ENCODE peak calls at places on chromosomes 7 and 10, in eight cellular contexts. Z, D, T, U, G, W, F and L are unnamed samples.
A peak's percentile ranks its signal among the peaks of the same experiment; 100 is the strongest.

GRCh38 chr7:150945853-150946825 is 32.0 kb downstream of the KCNH2 start:
- DNase-seq in Z (no peak), D (peak; percentile 48), T (no peak), U (no peak), G (no peak), W (no peak), F (no peak), L (peak; percentile 5)

GRCh38 chr7:50304158-50304910 is at the start of gene IKZF1:
- DNase-seq in Z (peak; percentile 37), D (no peak), T (peak; percentile 80), U (no peak), G (no peak), W (peak; percentile 28), F (no peak), L (no peak)

GRCh38 chr10:14971867-14972448 is 12.8 kb downstream of the MEIG1 start:
- DNase-seq in Z (no peak), D (no peak), T (peak; percentile 87), U (no peak), G (no peak), W (no peak), F (no peak), L (no peak)

GRCh38 chr7:39605087-39605486 is 18.3 kb upstream of the RALA start:
- DNase-seq in Z (no peak), D (no peak), T (no peak), U (no peak), G (no peak), W (no peak), F (no peak), L (no peak)

GRCh38 chr10:128124813-128125403 is 1.3 kb downstream of the MKI67 start:
- DNase-seq in Z (no peak), D (no peak), T (no peak), U (no peak), G (no peak), W (no peak), F (no peak), L (no peak)

GRCh38 chr7:100247152-100247757 is 27.5 kb downstream of the PVRIG start:
- DNase-seq in Z (no peak), D (no peak), T (peak; percentile 93), U (peak; percentile 74), G (no peak), W (no peak), F (peak; percentile 90), L (peak; percentile 70)

GRCh38 chr10:116826803-116827202 is 22.5 kb upstream of the ENO4 start:
- DNase-seq in Z (no peak), D (no peak), T (peak; percentile 60), U (no peak), G (no peak), W (no peak), F (no peak), L (peak; percentile 74)

GRCh38 chr7:157630301-157630853 is 293.6 kb downstream of the DNAJB6 start:
- DNase-seq in Z (no peak), D (no peak), T (no peak), U (no peak), G (no peak), W (no peak), F (no peak), L (no peak)

GRCh38 chr7:122988333-122988732 is 7.2 kb downstream of the TAS2R16 start:
- DNase-seq in Z (no peak), D (no peak), T (no peak), U (no peak), G (no peak), W (no peak), F (no peak), L (no peak)

GRCh38 chr10:80356563-80356999 is at the start of the genes DYDC1 and DYDC2:
- DNase-seq in Z (no peak), D (peak; percentile 50), T (peak; percentile 95), U (peak; percentile 10), G (no peak), W (no peak), F (no peak), L (no peak)

GRCh38 chr7:93601363-93601762 is 26.8 kb upstream of the CALCR start:
- DNase-seq in Z (no peak), D (no peak), T (no peak), U (no peak), G (no peak), W (no peak), F (no peak), L (no peak)

GRCh38 chr10:792792-793100 is 103.3 kb upstream of the DIP2C start:
- DNase-seq in Z (no peak), D (no peak), T (no peak), U (peak; percentile 89), G (no peak), W (no peak), F (no peak), L (peak; percentile 25)

GRCh38 chr7:51354897-51355296 is 38.3 kb upstream of the COBL start:
- DNase-seq in Z (no peak), D (no peak), T (peak; percentile 50), U (no peak), G (no peak), W (no peak), F (no peak), L (no peak)

GRCh38 chr10:132942740-132943554 is 577 bp upstream of the CFAP46 start:
- DNase-seq in Z (no peak), D (no peak), T (no peak), U (peak; percentile 22), G (no peak), W (no peak), F (no peak), L (no peak)

GRCh38 chr10:88114368-88114767 is 250.9 kb downstream of the PTEN start:
- DNase-seq in Z (no peak), D (no peak), T (peak; percentile 84), U (peak; percentile 32), G (no peak), W (no peak), F (peak; percentile 44), L (peak; percentile 44)

GRCh38 chr7:92639956-92640355 is 49.8 kb upstream of the FAM133B start:
- DNase-seq in Z (no peak), D (no peak), T (no peak), U (no peak), G (no peak), W (no peak), F (no peak), L (no peak)

GRCh38 chr10:102723989-102724388 is 9.6 kb downstream of the SFXN2 start:
- DNase-seq in Z (no peak), D (no peak), T (no peak), U (no peak), G (no peak), W (no peak), F (no peak), L (no peak)

GRCh38 chr7:51471199-51472016 is 154.8 kb upstream of the COBL start:
- DNase-seq in Z (no peak), D (no peak), T (peak; percentile 79), U (no peak), G (no peak), W (no peak), F (no peak), L (no peak)

GRCh38 chr7:108460964-108461363 is 4.7 kb upstream of the NRCAM start:
- DNase-seq in Z (no peak), D (no peak), T (no peak), U (no peak), G (no peak), W (no peak), F (no peak), L (no peak)

GRCh38 chr10:22029450-22030236 is 26.1 kb upstream of the DNAJC1 start:
- DNase-seq in Z (no peak), D (no peak), T (no peak), U (peak; percentile 4), G (no peak), W (no peak), F (no peak), L (no peak)

GRCh38 chr10:89115876-89116627 is 91.1 kb downstream of the CH25H start:
- DNase-seq in Z (no peak), D (no peak), T (no peak), U (peak; percentile 51), G (no peak), W (no peak), F (no peak), L (peak; percentile 62)

GRCh38 chr7:100630066-100630465 is 11.3 kb downstream of the TFR2 start:
- DNase-seq in Z (no peak), D (no peak), T (no peak), U (no peak), G (no peak), W (no peak), F (no peak), L (no peak)

GRCh38 chr10:74982634-74982982 is 128.8 kb upstream of the SAMD8 start:
- DNase-seq in Z (no peak), D (no peak), T (no peak), U (no peak), G (peak; percentile 36), W (no peak), F (no peak), L (no peak)
- H3K27ac ChIP-seq in Z (no peak overlapping the region), D (no peak overlapping the region), T (no peak overlapping the region), U (no peak overlapping the region), G (peak overlapping the region; percentile 66), W (no peak overlapping the region), F (no peak overlapping the region), L (no peak overlapping the region)

GRCh38 chr7:106111671-106112117 is 418 bp downstream of the SYPL1 start:
- DNase-seq in Z (peak; percentile 55), D (peak; percentile 92), T (no peak), U (peak; percentile 71), G (no peak), W (no peak), F (peak; percentile 10), L (peak; percentile 18)
- H3K4me3 ChIP-seq in Z (peak overlapping the region; percentile 61), D (peak overlapping the region; percentile 79), T (peak overlapping the region; percentile 89), U (peak overlapping the region; percentile 75), G (peak overlapping the region; percentile 83), W (peak overlapping the region; percentile 69), F (peak overlapping the region; percentile 86), L (peak overlapping the region; percentile 75)

DNA sequence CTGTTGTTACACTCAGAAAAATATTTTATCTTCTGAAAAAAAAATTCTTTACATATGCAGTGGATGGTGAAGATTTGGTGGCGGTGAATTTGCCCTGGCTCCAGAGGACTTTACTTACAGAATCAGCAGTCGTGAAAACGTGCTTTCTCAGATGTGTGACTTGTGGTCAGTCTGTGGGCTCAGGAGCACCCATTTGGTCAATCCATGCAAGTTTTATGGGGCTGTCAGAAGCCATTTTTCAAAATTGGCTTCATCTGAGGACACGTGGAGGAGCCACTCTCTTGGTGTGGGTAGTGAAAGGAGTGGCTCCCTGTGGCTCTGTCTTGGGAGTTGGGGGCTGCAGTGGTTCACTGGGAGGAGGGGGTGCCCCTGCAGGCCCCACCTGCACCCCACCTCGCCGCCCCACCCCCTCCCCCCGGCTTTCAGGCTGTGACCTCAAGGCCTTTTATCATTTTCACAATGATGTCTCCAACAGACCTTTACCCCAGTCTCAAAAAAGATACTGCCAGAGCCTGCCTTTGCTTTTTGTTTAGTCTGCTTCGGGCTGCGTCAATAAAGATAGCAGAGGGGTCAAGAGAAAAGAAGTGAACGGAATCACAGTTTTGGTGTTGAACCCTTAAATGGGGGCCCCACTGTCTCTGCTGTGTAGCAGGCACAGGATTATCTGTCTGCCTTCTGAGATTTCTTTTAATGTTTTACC is 137.4 kb downstream of the MGMT start:
- DNase-seq in Z (no peak), D (no peak), T (peak; percentile 16), U (no peak), G (peak; percentile 67), W (no peak), F (no peak), L (no peak)
- H3K27ac ChIP-seq in Z (no peak overlapping the region), D (no peak overlapping the region), T (no peak overlapping the region), U (no peak overlapping the region), G (peak overlapping the region; percentile 51), W (no peak overlapping the region), F (no peak overlapping the region), L (no peak overlapping the region)

DNA sequence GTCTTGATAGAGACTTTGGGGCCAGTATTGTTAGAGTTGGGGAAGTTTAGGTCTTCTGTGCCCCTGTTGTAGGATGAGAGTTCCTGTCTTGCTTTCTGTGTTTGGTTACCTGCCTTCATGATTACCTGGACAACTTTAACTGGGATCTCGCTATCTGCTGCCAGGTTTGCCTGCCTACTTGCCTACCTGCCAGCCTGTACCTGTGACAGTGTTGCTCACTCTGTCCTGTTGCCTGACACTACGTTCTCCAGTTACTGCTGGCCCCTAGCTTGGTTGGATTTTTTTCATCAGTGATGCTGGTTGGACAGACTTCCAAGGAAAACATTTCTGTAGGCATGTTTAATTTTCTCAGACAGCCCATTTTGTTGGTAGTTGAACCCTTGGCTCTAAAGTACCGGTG is 48.4 kb downstream of the PPP1R9A start:
- DNase-seq in Z (no peak), D (no peak), T (no peak), U (no peak), G (no peak), W (no peak), F (no peak), L (no peak)
- H3K4me3 ChIP-seq in Z (no peak overlapping the region), D (no peak overlapping the region), T (no peak overlapping the region), U (no peak overlapping the region), G (no peak overlapping the region), W (no peak overlapping the region), F (no peak overlapping the region), L (no peak overlapping the region)